ENCODE peak calls at places on chromosomes 13 and 19, in nine cellular contexts. P, U, O, R, S, T, W, H and Z are unnamed samples.

GRCh38 chr13:42073683-42074082 is 25.2 kb downstream of the DGKH start:
- DNase-seq in R (no peak), W (no peak), H (no peak), S (no peak), U (no peak), T (no peak), O (no peak), P (no peak), Z (no peak)

GRCh38 chr19:46369817-46370216 is 22.9 kb downstream of the PPP5C start:
- DNase-seq in P (no peak), S (no peak), W (no peak), T (no peak), O (no peak), R (no peak), H (no peak), U (no peak), Z (no peak)

GRCh38 chr19:29858000-29858596 is 46.3 kb downstream of the CCNE1 start:
- DNase-seq in O (no peak), R (peak), H (no peak), S (no peak), U (peak), P (no peak), T (peak), W (no peak), Z (no peak)

GRCh38 chr19:5192568-5192967 is 148.0 kb downstream of the PTPRS start:
- DNase-seq in H (no peak), W (no peak), T (no peak), S (no peak), P (no peak), O (no peak), R (peak), U (no peak), Z (no peak)

GRCh38 chr19:40682431-40682964 is 8.0 kb downstream of the NUMBL start:
- DNase-seq in R (no peak), W (no peak), P (no peak), S (no peak), H (no peak), O (no peak), T (no peak), U (no peak), Z (no peak)

GRCh38 chr19:47130589-47131168 is at the start of gene SAE1:
- DNase-seq in W (peak), H (peak), R (peak), O (peak), P (peak), U (peak), S (peak), T (peak), Z (peak)

GRCh38 chr13:109730832-109731335 is 55.5 kb downstream of the IRS2 start:
- DNase-seq in S (no peak), P (no peak), R (no peak), U (no peak), H (no peak), T (no peak), O (no peak), W (no peak), Z (no peak)

GRCh38 chr13:66994097-66994496 is 236.0 kb downstream of the PCDH9 start:
- DNase-seq in U (peak), W (peak), P (no peak), S (peak), H (no peak), O (peak), R (peak), T (peak), Z (peak)

GRCh38 chr19:27774827-27775226 is 1438.1 kb downstream of the UQCRFS1 start:
- DNase-seq in P (no peak), H (no peak), U (no peak), S (no peak), O (no peak), T (peak), R (peak), W (no peak), Z (no peak)

GRCh38 chr13:98507060-98507797 is 69.7 kb downstream of the STK24 start:
- DNase-seq in S (no peak), P (no peak), H (no peak), U (peak), R (no peak), W (peak), T (no peak), O (peak), Z (no peak)

GRCh38 chr13:99949657-99950413 is 21.7 kb downstream of the ZIC5 start:
- DNase-seq in T (no peak), S (no peak), O (no peak), U (no peak), P (no peak), H (no peak), W (peak), R (no peak), Z (no peak)